ENCODE peak calls at places on chromosomes 5 and 9, in six cellular contexts. One of them, this sample, is unnamed.

GRCh38 chr5:114977979-114978573 is 191.6 kb downstream of the TRIM36 start:
- DNase-seq in ovary: no peak
- DNase-seq in hypothalamus: no peak
- DNase-seq in naive B cell: no peak
- DNase-seq in left ventricle myocardium inferior: no peak
- DNase-seq in posterior vena cava: no peak
- DNase-seq in this sample: no peak

GRCh38 chr5:122704247-122705036 is 70.4 kb upstream of the SNX2 start:
- DNase-seq in posterior vena cava: no peak
- DNase-seq in hypothalamus: no peak
- DNase-seq in ovary: no peak
- DNase-seq in left ventricle myocardium inferior: no peak
- DNase-seq in naive B cell: peak
- DNase-seq in this sample: no peak

GRCh38 chr5:79436224-79436623 is 77.7 kb downstream of the HOMER1 start:
- DNase-seq in ovary: no peak
- DNase-seq in left ventricle myocardium inferior: no peak
- DNase-seq in posterior vena cava: no peak
- DNase-seq in naive B cell: no peak
- DNase-seq in hypothalamus: no peak
- DNase-seq in this sample: no peak

GRCh38 chr9:34589656-34590375 is at the start of gene CNTFR:
- DNase-seq in left ventricle myocardium inferior: peak
- DNase-seq in ovary: peak
- DNase-seq in naive B cell: no peak
- DNase-seq in posterior vena cava: peak
- DNase-seq in hypothalamus: peak
- DNase-seq in this sample: no peak

GRCh38 chr5:148978370-148979103 is 84.3 kb downstream of the SH3TC2 start:
- DNase-seq in left ventricle myocardium inferior: no peak
- DNase-seq in naive B cell: no peak
- DNase-seq in ovary: no peak
- DNase-seq in posterior vena cava: no peak
- DNase-seq in hypothalamus: no peak
- DNase-seq in this sample: no peak

GRCh38 chr5:109496112-109496511 is 86.3 kb upstream of the PJA2 start:
- DNase-seq in hypothalamus: no peak
- DNase-seq in naive B cell: no peak
- DNase-seq in posterior vena cava: no peak
- DNase-seq in ovary: no peak
- DNase-seq in left ventricle myocardium inferior: no peak
- DNase-seq in this sample: no peak

GRCh38 chr5:53922508-53923498 is 362.4 kb downstream of the NDUFS4 start:
- DNase-seq in hypothalamus: no peak
- DNase-seq in naive B cell: no peak
- DNase-seq in posterior vena cava: no peak
- DNase-seq in left ventricle myocardium inferior: no peak
- DNase-seq in ovary: no peak
- DNase-seq in this sample: no peak

GRCh38 chr9:14312721-14313377 is 1.1 kb downstream of the NFIB start:
- DNase-seq in naive B cell: no peak
- DNase-seq in hypothalamus: no peak
- DNase-seq in posterior vena cava: peak
- DNase-seq in left ventricle myocardium inferior: peak
- DNase-seq in ovary: peak
- DNase-seq in this sample: peak

GRCh38 chr5:159343295-159344094 is 13.2 kb upstream of the IL12B start:
- DNase-seq in left ventricle myocardium inferior: no peak
- DNase-seq in posterior vena cava: no peak
- DNase-seq in naive B cell: peak
- DNase-seq in hypothalamus: no peak
- DNase-seq in ovary: no peak
- DNase-seq in this sample: no peak

GRCh38 chr5:1374680-1375055 is 29.8 kb upstream of the CLPTM1L start:
- DNase-seq in naive B cell: no peak
- DNase-seq in left ventricle myocardium inferior: no peak
- DNase-seq in hypothalamus: no peak
- DNase-seq in posterior vena cava: peak
- DNase-seq in ovary: no peak
- DNase-seq in this sample: no peak

GRCh38 chr5:79183617-79184016 is 52.3 kb upstream of the JMY start:
- DNase-seq in naive B cell: no peak
- DNase-seq in hypothalamus: no peak
- DNase-seq in posterior vena cava: no peak
- DNase-seq in ovary: no peak
- DNase-seq in left ventricle myocardium inferior: no peak
- DNase-seq in this sample: no peak

GRCh38 chr9:78369644-78370219 is 72.8 kb downstream of the PSAT1 start:
- DNase-seq in hypothalamus: peak
- DNase-seq in ovary: peak
- DNase-seq in posterior vena cava: peak
- DNase-seq in naive B cell: peak
- DNase-seq in left ventricle myocardium inferior: peak
- DNase-seq in this sample: peak

GRCh38 chr5:55634204-55634785 is 77.8 kb downstream of the SLC38A9 start:
- DNase-seq in ovary: peak
- DNase-seq in hypothalamus: no peak
- DNase-seq in naive B cell: no peak
- DNase-seq in left ventricle myocardium inferior: no peak
- DNase-seq in posterior vena cava: no peak
- DNase-seq in this sample: no peak

GRCh38 chr5:154421868-154422267 is 23.9 kb upstream of the SAP30L start:
- DNase-seq in ovary: no peak
- DNase-seq in posterior vena cava: no peak
- DNase-seq in left ventricle myocardium inferior: no peak
- DNase-seq in hypothalamus: no peak
- DNase-seq in naive B cell: no peak
- DNase-seq in this sample: no peak

GRCh38 chr9:126932871-126933321 is 18.3 kb downstream of the RALGPS1 start:
- DNase-seq in ovary: no peak
- DNase-seq in left ventricle myocardium inferior: no peak
- DNase-seq in posterior vena cava: no peak
- DNase-seq in hypothalamus: no peak
- DNase-seq in naive B cell: no peak
- DNase-seq in this sample: no peak

GRCh38 chr9:38126730-38127129 is 57.7 kb upstream of the SHB start:
- DNase-seq in left ventricle myocardium inferior: no peak
- DNase-seq in posterior vena cava: peak
- DNase-seq in hypothalamus: no peak
- DNase-seq in naive B cell: no peak
- DNase-seq in ovary: no peak
- DNase-seq in this sample: no peak

GRCh38 chr9:93244101-93244500 is 60.2 kb downstream of the WNK2 start:
- DNase-seq in hypothalamus: no peak
- DNase-seq in left ventricle myocardium inferior: no peak
- DNase-seq in ovary: no peak
- DNase-seq in posterior vena cava: no peak
- DNase-seq in naive B cell: no peak
- DNase-seq in this sample: no peak

GRCh38 chr9:14616188-14616982 is 76.8 kb downstream of the ZDHHC21 start:
- DNase-seq in naive B cell: peak
- DNase-seq in left ventricle myocardium inferior: no peak
- DNase-seq in hypothalamus: no peak
- DNase-seq in posterior vena cava: no peak
- DNase-seq in ovary: no peak
- DNase-seq in this sample: no peak

GRCh38 chr9:98455957-98456621 is 200.6 kb upstream of the TBC1D2 start:
- DNase-seq in posterior vena cava: no peak
- DNase-seq in ovary: no peak
- DNase-seq in left ventricle myocardium inferior: no peak
- DNase-seq in hypothalamus: no peak
- DNase-seq in naive B cell: no peak
- DNase-seq in this sample: no peak

GRCh38 chr5:180494510-180495181 is 467 bp downstream of the CNOT6 start:
- DNase-seq in left ventricle myocardium inferior: peak
- DNase-seq in posterior vena cava: peak
- DNase-seq in hypothalamus: no peak
- DNase-seq in naive B cell: no peak
- DNase-seq in ovary: peak
- DNase-seq in this sample: peak

GRCh38 chr9:2679011-2679410 is 38.3 kb upstream of the KCNV2 start:
- DNase-seq in left ventricle myocardium inferior: no peak
- DNase-seq in hypothalamus: no peak
- DNase-seq in naive B cell: no peak
- DNase-seq in ovary: no peak
- DNase-seq in posterior vena cava: no peak
- DNase-seq in this sample: no peak

GRCh38 chr5:96821260-96821916 is 13.6 kb upstream of the ERAP1 start:
- DNase-seq in left ventricle myocardium inferior: no peak
- DNase-seq in naive B cell: no peak
- DNase-seq in posterior vena cava: no peak
- DNase-seq in hypothalamus: no peak
- DNase-seq in ovary: no peak
- DNase-seq in this sample: no peak

GRCh38 chr9:112867275-112867991 is 23.2 kb downstream of the SLC46A2 start:
- DNase-seq in hypothalamus: no peak
- DNase-seq in posterior vena cava: peak
- DNase-seq in left ventricle myocardium inferior: no peak
- DNase-seq in ovary: no peak
- DNase-seq in naive B cell: no peak
- DNase-seq in this sample: no peak

GRCh38 chr9:95189230-95190098 is 128.0 kb downstream of the FANCC start:
- DNase-seq in left ventricle myocardium inferior: peak
- DNase-seq in ovary: peak
- DNase-seq in posterior vena cava: no peak
- DNase-seq in naive B cell: no peak
- DNase-seq in hypothalamus: no peak
- DNase-seq in this sample: no peak

GRCh38 chr9:80707120-80707519 is 982.2 kb downstream of the TLE1 start:
- DNase-seq in posterior vena cava: no peak
- DNase-seq in naive B cell: no peak
- DNase-seq in left ventricle myocardium inferior: no peak
- DNase-seq in ovary: no peak
- DNase-seq in hypothalamus: no peak
- DNase-seq in this sample: no peak

GRCh38 chr9:130128782-130129424 is 43.3 kb upstream of the NCS1 start:
- DNase-seq in naive B cell: peak
- DNase-seq in hypothalamus: peak
- DNase-seq in left ventricle myocardium inferior: peak
- DNase-seq in ovary: peak
- DNase-seq in posterior vena cava: peak
- DNase-seq in this sample: peak

This sample was measured in kidney.